ENCODE peak calls at places on chromosomes 16 and 17, in seven cellular contexts. A is mesendoderm; B is cardiac fibroblast; Z is neuronal stem cell; R is CD4-positive, CD25-positive, alpha-beta regulatory T cell; W is naive thymus-derived CD4-positive, alpha-beta T cell; J is HFF-Myc. I is an unnamed sample.

GRCh38 chr17:8337802-8338744 is 1.6 kb upstream of the ODF4 start:
- DNase-seq in B (no peak), Z (no peak), J (no peak), R (peak), A (peak), W (no peak), I (no peak)

GRCh38 chr16:17026600-17027242 is 444.0 kb downstream of the XYLT1 start:
- DNase-seq in A (no peak), Z (no peak), W (peak), B (no peak), R (peak), J (no peak), I (no peak)

GRCh38 chr16:49183911-49184310 is 97.7 kb downstream of the CBLN1 start:
- DNase-seq in J (peak), Z (peak), A (peak), W (no peak), R (no peak), B (no peak), I (no peak)

GRCh38 chr16:30494709-30495108 is 22.2 kb downstream of the ITGAL start:
- DNase-seq in R (no peak), B (no peak), A (no peak), J (no peak), Z (no peak), W (no peak), I (no peak)

GRCh38 chr17:60148300-60148838 is 1.4 kb upstream of the CA4 start:
- DNase-seq in W (no peak), Z (no peak), A (no peak), R (no peak), B (no peak), J (no peak), I (no peak)

GRCh38 chr17:74008196-74008595 is 195.3 kb upstream of the RPL38 start:
- DNase-seq in W (peak), R (peak), A (peak), B (no peak), Z (no peak), J (no peak), I (no peak)

GRCh38 chr17:1039511-1040215 is 42.7 kb downstream of the TIMM22 start:
- DNase-seq in A (peak), B (peak), Z (no peak), J (no peak), R (no peak), W (no peak), I (peak)

GRCh38 chr17:79619636-79620206 is 8.9 kb upstream of the RBFOX3 start:
- DNase-seq in B (no peak), A (no peak), J (no peak), W (no peak), Z (no peak), R (no peak), I (peak)

GRCh38 chr17:51052235-51052634 is 68.4 kb downstream of the SPAG9 start:
- DNase-seq in Z (no peak), W (no peak), J (no peak), B (no peak), R (no peak), A (no peak), I (no peak)

GRCh38 chr16:67672739-67673662 is 6.4 kb downstream of the C16orf86 start:
- DNase-seq in A (peak), R (peak), B (peak), W (peak), Z (no peak), J (no peak), I (no peak)

GRCh38 chr16:17515421-17516210 is 44.9 kb upstream of the XYLT1 start:
- DNase-seq in W (no peak), R (no peak), J (peak), A (no peak), Z (no peak), B (peak), I (no peak)

GRCh38 chr17:49190932-49191331 is 19.4 kb downstream of the GNGT2 start:
- DNase-seq in A (no peak), R (no peak), Z (no peak), B (no peak), J (no peak), W (no peak), I (no peak)

GRCh38 chr17:1562178-1562643 is 381 bp downstream of the PITPNA start:
- DNase-seq in Z (no peak), W (peak), R (no peak), B (peak), J (no peak), A (no peak), I (no peak)

GRCh38 chr16:10065014-10065413 is 117.2 kb downstream of the GRIN2A start:
- DNase-seq in W (no peak), R (no peak), B (no peak), A (no peak), J (no peak), Z (no peak), I (no peak)

GRCh38 chr16:85173981-85174751 is 61.9 kb upstream of the CIBAR2 start:
- DNase-seq in W (no peak), A (peak), J (peak), R (no peak), Z (no peak), B (peak), I (no peak)

GRCh38 chr17:17201271-17201670 is 4.9 kb downstream of the PLD6 start:
- DNase-seq in Z (no peak), W (no peak), A (no peak), B (no peak), J (no peak), R (no peak), I (no peak)

GRCh38 chr17:74080936-74081335 is 122.5 kb upstream of the RPL38 start:
- DNase-seq in W (no peak), B (no peak), Z (no peak), A (no peak), J (no peak), R (no peak), I (no peak)

GRCh38 chr17:8894189-8894611 is 26.7 kb upstream of the PIK3R6 start:
- DNase-seq in R (no peak), A (peak), J (no peak), Z (no peak), W (no peak), B (no peak), I (no peak)

GRCh38 chr17:1110844-1111598 is 68.8 kb downstream of the ABR start:
- DNase-seq in Z (no peak), R (no peak), W (no peak), A (peak), J (peak), B (peak), I (no peak)

GRCh38 chr17:40980594-40980993 is 3.5 kb downstream of the KRT40 start:
- DNase-seq in R (no peak), J (no peak), W (no peak), B (peak), A (peak), Z (no peak), I (peak)

GRCh38 chr17:38588775-38589174 is 17.0 kb downstream of the SRCIN1 start:
- DNase-seq in B (no peak), J (no peak), R (no peak), Z (no peak), A (no peak), W (no peak), I (no peak)
- H3K4me3 ChIP-seq in B (no peak), J (no peak), R (no peak), Z (no peak), A (no peak), W (no peak), I (no peak)

DNA sequence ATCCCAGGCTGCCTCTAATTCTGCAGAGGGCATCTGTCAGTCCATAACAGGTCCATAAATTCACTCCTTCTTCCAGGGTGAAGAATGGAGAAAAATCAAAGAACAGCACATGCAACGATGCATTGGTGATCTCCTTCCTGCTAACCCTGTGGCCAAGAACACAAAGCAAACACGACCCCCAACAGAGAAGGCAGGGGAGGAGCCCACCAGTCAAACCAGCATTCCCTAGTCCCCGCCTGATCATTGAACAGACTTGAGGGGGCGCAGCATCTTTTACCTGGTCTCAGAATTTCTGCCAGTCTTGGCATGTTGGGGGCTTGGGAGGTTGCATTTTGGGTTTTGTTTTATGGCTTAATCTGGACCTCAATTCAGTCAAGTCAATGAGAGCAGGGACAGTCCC is 476.0 kb downstream of the SLC39A11 start:
- DNase-seq in J (no peak), W (no peak), B (no peak), R (no peak), A (peak), Z (no peak), I (no peak)
- H3K4me3 ChIP-seq in J (no peak), W (no peak), B (no peak), R (no peak), A (no peak), Z (no peak), I (no peak)

GRCh38 chr17:77474292-77474988 is 333.7 kb downstream of the SEC14L1 start:
- DNase-seq in J (no peak), B (peak), Z (no peak), R (no peak), W (no peak), A (peak), I (no peak)
- H3K4me3 ChIP-seq in J (no peak), B (no peak), Z (no peak), R (peak), W (peak), A (no peak), I (no peak)

GRCh38 chr16:661184-661821 is 6.6 kb upstream of the RHOT2 start:
- DNase-seq in B (no peak), R (no peak), J (no peak), Z (no peak), W (no peak), A (no peak), I (no peak)
- H3K4me3 ChIP-seq in B (no peak), R (no peak), J (no peak), Z (no peak), W (no peak), A (no peak), I (peak)

DNA sequence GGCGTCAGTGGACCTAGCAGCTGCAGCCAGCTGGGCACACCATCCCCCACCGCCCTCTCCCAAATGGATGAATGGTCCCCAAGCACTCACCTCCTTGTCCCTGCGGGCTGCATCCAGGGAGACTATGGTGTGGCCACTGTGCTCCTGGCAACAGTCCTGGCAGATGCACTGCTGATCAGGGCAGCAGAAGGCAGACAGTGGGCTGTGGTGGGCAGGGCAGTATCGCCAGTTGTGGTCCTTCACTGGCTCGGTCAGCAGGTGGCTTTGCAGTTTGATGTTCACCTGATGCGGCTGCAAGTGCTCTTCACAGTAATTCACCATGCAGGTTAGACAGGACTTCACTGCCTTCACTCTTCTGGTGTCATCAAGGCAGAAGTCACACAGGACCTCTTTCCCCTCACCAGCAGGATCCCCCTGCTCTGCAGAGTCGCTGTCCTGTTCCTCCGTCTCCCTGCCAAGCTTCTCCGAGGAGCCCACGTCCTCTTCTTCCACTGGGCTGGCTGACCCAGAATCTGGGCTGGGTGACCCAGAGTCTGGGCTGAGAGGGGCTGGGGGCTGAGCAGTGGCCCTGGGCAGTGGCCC is 31.6 kb upstream of the FBXW10B start:
- DNase-seq in A (no peak), B (no peak), W (no peak), R (no peak), Z (no peak), J (no peak), I (no peak)
- H3K4me3 ChIP-seq in A (no peak), B (peak), W (no peak), R (peak), Z (no peak), J (peak), I (peak)

GRCh38 chr16:6932871-6933390 is 399.7 kb upstream of the RBFOX1 start:
- DNase-seq in Z (no peak), R (no peak), J (no peak), B (no peak), W (no peak), A (no peak), I (no peak)
- H3K4me3 ChIP-seq in Z (no peak), R (no peak), J (no peak), B (no peak), W (no peak), A (no peak), I (no peak)